ENCODE peak calls at places on chromosomes 3 and 15, in seven cellular contexts. Y is NAMALWA; H is PC-3; J is neural crest cell; V is NCI-H1092; X is activated CD4-positive, alpha-beta T cell treated with anti-CD3 and anti-CD28 coated beads for 24 hours; G is foreskin fibroblast. D is an unnamed sample.

GRCh38 chr15:41969851-41970431 is 2.4 kb downstream of the EHD4 start:
- DNase-seq in H (peak), J (no peak), X (no peak), Y (peak), G (no peak), V (no peak), D (no peak)

GRCh38 chr3:46934067-46934466 is 42.5 kb downstream of the CCDC12 start:
- DNase-seq in X (no peak), G (no peak), J (no peak), H (no peak), V (peak), Y (no peak), D (no peak)

GRCh38 chr3:185732782-185733181 is 92.1 kb downstream of the IGF2BP2 start:
- DNase-seq in Y (no peak), H (peak), V (no peak), J (no peak), G (peak), X (no peak), D (no peak)

GRCh38 chr3:141421186-141421585 is 52.9 kb downstream of the ZBTB38 start:
- DNase-seq in J (no peak), X (no peak), H (no peak), V (no peak), Y (no peak), G (no peak), D (no peak)

GRCh38 chr15:91302588-91303439 is 202.8 kb downstream of the SV2B start:
- DNase-seq in Y (peak), J (peak), V (peak), X (no peak), H (peak), G (peak), D (peak)

GRCh38 chr3:9627901-9628633 is 21.2 kb upstream of the MTMR14 start:
- DNase-seq in H (no peak), J (no peak), V (no peak), X (no peak), G (no peak), Y (no peak), D (no peak)

GRCh38 chr3:186268616-186269448 is 93.2 kb downstream of the DGKG start:
- DNase-seq in X (no peak), J (peak), G (no peak), Y (peak), H (peak), V (no peak), D (peak)

GRCh38 chr15:38263996-38264395 is 11.4 kb downstream of the SPRED1 start:
- DNase-seq in H (no peak), J (no peak), X (no peak), Y (no peak), G (peak), V (no peak), D (no peak)

GRCh38 chr3:14550651-14551611 is 10.8 kb upstream of the GRIP2 start:
- DNase-seq in H (no peak), G (no peak), Y (no peak), X (no peak), J (no peak), V (no peak), D (no peak)

GRCh38 chr3:50208677-50209344 is 3.7 kb downstream of the SLC38A3 start:
- DNase-seq in X (no peak), V (no peak), J (no peak), H (no peak), G (no peak), Y (no peak), D (no peak)

D was measured in K562.